ENCODE peak calls at places on chromosomes 6 and 20, in nine cellular contexts. L, F, G, B, U, E, S, Z and D are unnamed samples.

GRCh38 chr6:27332692-27333641 is 20.9 kb upstream of the POM121L2 start:
- DNase-seq in E (peak; percentile 45), F (peak; percentile 49), B (peak; percentile 43), L (peak; percentile 85), U (peak; percentile 12), G (no peak), S (no peak), Z (peak; percentile 60), D (peak; percentile 37)

GRCh38 chr6:70663881-70664466 is 3.7 kb upstream of the SMAP1 start:
- DNase-seq in G (no peak), E (no peak), S (no peak), F (no peak), U (no peak), L (no peak), B (no peak), Z (no peak), D (no peak)

GRCh38 chr6:26445934-26446667 is 5.8 kb downstream of the BTN3A3 start:
- DNase-seq in G (no peak), E (no peak), F (peak; percentile 18), L (no peak), U (no peak), S (no peak), B (no peak), Z (no peak), D (no peak)

GRCh38 chr20:14785065-14785743 is 447.8 kb upstream of the FLRT3 start:
- DNase-seq in F (no peak), U (no peak), S (no peak), E (no peak), Z (no peak), L (no peak), B (no peak), G (no peak), D (no peak)

GRCh38 chr6:2102316-2102883 is 143.0 kb downstream of the GMDS start:
- DNase-seq in G (no peak), L (no peak), F (no peak), B (peak; percentile 19), S (no peak), E (no peak), U (no peak), Z (no peak), D (peak; percentile 80)

GRCh38 chr6:150876598-150876997 is 11.1 kb downstream of the MTHFD1L start:
- DNase-seq in U (peak; percentile 62), Z (no peak), L (peak; percentile 89), E (no peak), G (peak; percentile 76), S (no peak), B (peak; percentile 65), F (no peak), D (no peak)

GRCh38 chr6:37653933-37654565 is 43.6 kb downstream of the MDGA1 start:
- DNase-seq in G (no peak), Z (no peak), F (peak; percentile 64), U (no peak), B (peak; percentile 39), S (no peak), L (peak; percentile 34), E (peak; percentile 82), D (peak; percentile 47)

GRCh38 chr6:90940812-90941481 is 354.1 kb upstream of the MAP3K7 start:
- DNase-seq in F (no peak), Z (peak; percentile 20), L (no peak), U (peak; percentile 20), S (no peak), E (peak; percentile 29), G (no peak), B (peak; percentile 75), D (peak; percentile 75)

GRCh38 chr6:154754152-154754551 is 20.9 kb downstream of the SCAF8 start:
- DNase-seq in G (no peak), S (no peak), B (peak; percentile 46), F (no peak), E (peak; percentile 24), U (no peak), L (no peak), Z (no peak), D (peak; percentile 55)

GRCh38 chr20:41052742-41053419 is 24.3 kb downstream of the TOP1 start:
- DNase-seq in B (peak; percentile 69), S (no peak), Z (no peak), L (peak; percentile 64), U (no peak), F (no peak), G (no peak), E (peak; percentile 30), D (peak; percentile 64)

GRCh38 chr20:63941282-63942060 is 14.7 kb downstream of the UCKL1 start:
- DNase-seq in F (peak; percentile 44), S (peak; percentile 74), B (no peak), E (no peak), U (no peak), G (peak; percentile 89), L (peak; percentile 46), Z (no peak), D (no peak)

GRCh38 chr6:105592329-105592728 is 189.4 kb upstream of the PREP start:
- DNase-seq in G (no peak), L (peak; percentile 75), B (peak; percentile 90), Z (no peak), U (no peak), S (no peak), F (no peak), E (no peak), D (no peak)

GRCh38 chr6:116482780-116483179 is 21.6 kb downstream of the CALHM6 start:
- DNase-seq in L (no peak), B (no peak), G (no peak), U (no peak), F (no peak), Z (no peak), E (no peak), S (no peak), D (no peak)

GRCh38 chr6:142118926-142119325 is 13.8 kb upstream of the GJE1 start:
- DNase-seq in L (no peak), Z (no peak), U (no peak), G (no peak), F (no peak), B (no peak), E (peak; percentile 3), S (no peak), D (peak; percentile 4)

GRCh38 chr6:47080083-47080596 is 38.0 kb upstream of the ADGRF1 start:
- DNase-seq in S (no peak), B (no peak), Z (no peak), F (no peak), U (no peak), L (no peak), G (no peak), E (no peak), D (no peak)